ENCODE peak calls at places on chromosomes 13 and 19, in ten cellular contexts. K, X, R, C, H, V, L, J, D and A are unnamed samples.

GRCh38 chr13:48144413-48145035 is 49.6 kb upstream of the MED4 start:
- DNase-seq in K (no peak), X (no peak), R (no peak), C (peak; percentile 29), H (no peak), V (no peak), L (peak; percentile 81), J (no peak), D (no peak), A (no peak)

GRCh38 chr19:43759515-43759914 is 4.8 kb upstream of the SMG9 start:
- DNase-seq in K (no peak), X (peak; percentile 23), R (no peak), C (no peak), H (peak; percentile 93), V (no peak), L (peak; percentile 57), J (no peak), D (no peak), A (peak; percentile 14)

GRCh38 chr19:37928527-37929286 is 21.7 kb downstream of the SIPA1L3 start:
- DNase-seq in K (no peak), X (no peak), R (no peak), C (no peak), H (no peak), V (no peak), L (no peak), J (no peak), D (no peak), A (no peak)

GRCh38 chr13:37144661-37145060 is 39.2 kb upstream of the CSNK1A1L start:
- DNase-seq in K (no peak), X (no peak), R (no peak), C (no peak), H (no peak), V (no peak), L (no peak), J (no peak), D (no peak), A (no peak)

GRCh38 chr13:65855276-65855675 is 1374.9 kb downstream of the PCDH9 start:
- DNase-seq in K (no peak), X (no peak), R (no peak), C (no peak), H (no peak), V (no peak), L (peak; percentile 11), J (no peak), D (no peak), A (no peak)

GRCh38 chr13:43185206-43185605 is 161.8 kb downstream of the DNAJC15 start:
- DNase-seq in K (no peak), X (no peak), R (no peak), C (no peak), H (no peak), V (no peak), L (no peak), J (no peak), D (no peak), A (no peak)

GRCh38 chr19:1856698-1857603 is 6.4 kb downstream of the KLF16 start:
- DNase-seq in K (peak; percentile 76), X (peak; percentile 77), R (peak; percentile 83), C (peak; percentile 56), H (peak; percentile 96), V (peak; percentile 96), L (peak; percentile 66), J (no peak), D (no peak), A (no peak)

GRCh38 chr13:30971575-30971974 is 39.1 kb downstream of the TEX26 start:
- DNase-seq in K (no peak), X (no peak), R (no peak), C (no peak), H (peak; percentile 59), V (no peak), L (peak; percentile 59), J (no peak), D (no peak), A (no peak)

GRCh38 chr13:33251131-33251629 is 34.4 kb downstream of the STARD13 start:
- DNase-seq in K (peak; percentile 8), X (no peak), R (no peak), C (no peak), H (peak; percentile 98), V (no peak), L (peak; percentile 95), J (peak; percentile 3), D (no peak), A (no peak)

GRCh38 chr19:6217752-6218403 is 61.9 kb downstream of the MLLT1 start:
- DNase-seq in K (no peak), X (no peak), R (no peak), C (no peak), H (no peak), V (peak; percentile 14), L (no peak), J (no peak), D (no peak), A (no peak)

GRCh38 chr13:103788061-103788652 is 721.9 kb upstream of the SLC10A2 start:
- DNase-seq in K (no peak), X (no peak), R (no peak), C (no peak), H (no peak), V (no peak), L (no peak), J (no peak), D (no peak), A (no peak)

GRCh38 chr19:46608581-46609345 is 7.6 kb downstream of the CALM3 start:
- DNase-seq in K (no peak), X (no peak), R (peak; percentile 38), C (no peak), H (no peak), V (peak; percentile 18), L (no peak), J (no peak), D (no peak), A (no peak)

GRCh38 chr19:6679139-6679538 is 9.2 kb upstream of the TNFSF14 start:
- DNase-seq in K (no peak), X (no peak), R (no peak), C (no peak), H (no peak), V (no peak), L (no peak), J (no peak), D (no peak), A (no peak)

GRCh38 chr13:34816543-34816942 is 125.5 kb upstream of the NBEA start:
- DNase-seq in K (no peak), X (no peak), R (no peak), C (no peak), H (no peak), V (no peak), L (peak; percentile 2), J (no peak), D (no peak), A (no peak)

GRCh38 chr13:73258396-73258795 is 199.6 kb downstream of the KLF5 start:
- DNase-seq in K (no peak), X (no peak), R (no peak), C (no peak), H (no peak), V (no peak), L (no peak), J (no peak), D (no peak), A (no peak)

GRCh38 chr13:28324181-28324789 is 170.6 kb downstream of the FLT1 start:
- DNase-seq in K (peak; percentile 74), X (peak; percentile 50), R (peak; percentile 66), C (peak; percentile 46), H (peak; percentile 85), V (peak; percentile 35), L (peak; percentile 77), J (peak; percentile 41), D (peak; percentile 15), A (peak; percentile 84)

GRCh38 chr19:18130523-18131242 is 22.3 kb upstream of the PIK3R2 start:
- DNase-seq in K (no peak), X (no peak), R (no peak), C (no peak), H (no peak), V (no peak), L (no peak), J (no peak), D (no peak), A (peak; percentile 49)

GRCh38 chr19:8577741-8578140 is 499 bp upstream of the MYO1F start:
- DNase-seq in K (no peak), X (no peak), R (no peak), C (no peak), H (no peak), V (no peak), L (no peak), J (no peak), D (no peak), A (no peak)

GRCh38 chr19:17950310-17951150 is 16.4 kb upstream of the KCNN1 start:
- DNase-seq in K (peak; percentile 61), X (no peak), R (peak; percentile 79), C (peak; percentile 47), H (no peak), V (no peak), L (no peak), J (no peak), D (no peak), A (peak; percentile 54)

GRCh38 chr19:19146865-19147264 is 8.6 kb upstream of the TMEM161A start:
- DNase-seq in K (no peak), X (no peak), R (no peak), C (no peak), H (no peak), V (no peak), L (no peak), J (no peak), D (no peak), A (no peak)

GRCh38 chr13:76758257-76758656 is 127.9 kb downstream of the KCTD12 start:
- DNase-seq in K (no peak), X (no peak), R (no peak), C (no peak), H (no peak), V (no peak), L (peak; percentile 30), J (no peak), D (no peak), A (no peak)

GRCh38 chr13:43792456-43792855 is 5.7 kb upstream of the ENOX1 start:
- DNase-seq in K (no peak), X (no peak), R (no peak), C (no peak), H (no peak), V (no peak), L (peak; percentile 83), J (no peak), D (no peak), A (no peak)

GRCh38 chr19:55674841-55675660 is at the start of gene EPN1:
- DNase-seq in K (peak; percentile 99), X (peak; percentile 91), R (peak; percentile 98), C (peak; percentile 99), H (peak; percentile 98), V (peak; percentile 97), L (peak; percentile 94), J (peak; percentile 96), D (peak; percentile 95), A (peak; percentile 99)

GRCh38 chr13:95676100-95676774 is 702 bp upstream of the DNAJC3 start:
- DNase-seq in K (peak; percentile 52), X (peak; percentile 50), R (no peak), C (peak; percentile 37), H (peak; percentile 54), V (peak; percentile 40), L (peak; percentile 43), J (no peak), D (peak; percentile 15), A (peak; percentile 47)

GRCh38 chr19:47239610-47240296 is 8.8 kb upstream of the BBC3 start:
- DNase-seq in K (peak; percentile 64), X (no peak), R (no peak), C (peak; percentile 64), H (peak; percentile 61), V (peak; percentile 66), L (no peak), J (no peak), D (no peak), A (peak; percentile 83)